ENCODE peak calls at places on chromosomes 3 and 15, in six cellular contexts. C is breast epithelium, M is pancreas, U is cardiac muscle cell, W is psoas muscle, P is lower lobe of right lung. N is an unnamed sample.
A peak's percentile ranks its signal among the peaks of the same experiment; 100 is the strongest.

GRCh38 chr3:141738636-141739363 is 702 bp downstream of the RNF7 start:
- DNase-seq in C (no peak), M (no peak), U (peak; percentile 18), W (no peak), P (no peak), N (no peak)

GRCh38 chr15:22888120-22888859 is 49.8 kb downstream of the NIPA2 start:
- DNase-seq in C (no peak), M (no peak), U (no peak), W (no peak), P (no peak), N (no peak)

GRCh38 chr3:143628971-143629370 is 219.3 kb downstream of the SLC9A9 start:
- DNase-seq in C (no peak), M (no peak), U (no peak), W (no peak), P (no peak), N (no peak)

GRCh38 chr3:31610700-31611275 is 78.1 kb downstream of the STT3B start:
- DNase-seq in C (no peak), M (no peak), U (peak; percentile 34), W (no peak), P (no peak), N (no peak)

GRCh38 chr3:42749753-42750231 is 23.3 kb downstream of the CCDC13 start:
- DNase-seq in C (no peak), M (no peak), U (peak; percentile 40), W (no peak), P (no peak), N (no peak)

GRCh38 chr3:43852066-43852465 is 161.3 kb downstream of the ABHD5 start:
- DNase-seq in C (no peak), M (no peak), U (no peak), W (no peak), P (no peak), N (no peak)

GRCh38 chr3:184231671-184232070 is 2.3 kb downstream of the VWA5B2 start:
- DNase-seq in C (no peak), M (no peak), U (no peak), W (no peak), P (no peak), N (no peak)

GRCh38 chr3:143067201-143067600 is 52.4 kb upstream of the CHST2 start:
- DNase-seq in C (no peak), M (no peak), U (no peak), W (no peak), P (no peak), N (no peak)

GRCh38 chr3:127849368-127849767 is 27.1 kb upstream of the MGLL start:
- DNase-seq in C (no peak), M (no peak), U (no peak), W (no peak), P (no peak), N (no peak)

GRCh38 chr15:52379395-52380111 is 83.9 kb upstream of the MYO5C start:
- DNase-seq in C (no peak), M (no peak), U (no peak), W (no peak), P (no peak), N (no peak)

GRCh38 chr3:11662392-11662990 is 18.8 kb upstream of the VGLL4 start:
- DNase-seq in C (no peak), M (no peak), U (no peak), W (no peak), P (no peak), N (no peak)

GRCh38 chr3:61924065-61924740 is 362.8 kb downstream of the PTPRG start:
- DNase-seq in C (peak; percentile 27), M (no peak), U (peak; percentile 60), W (peak; percentile 83), P (no peak), N (peak; percentile 91)

GRCh38 chr3:117246771-117247555 is 537.4 kb downstream of the TUSC7 start:
- DNase-seq in C (no peak), M (no peak), U (no peak), W (no peak), P (no peak), N (no peak)

GRCh38 chr3:140467104-140467577 is 210.7 kb upstream of the TRIM42 start:
- DNase-seq in C (no peak), M (no peak), U (peak; percentile 26), W (no peak), P (no peak), N (no peak)

GRCh38 chr3:123383101-123384053 is 65.5 kb downstream of the ADCY5 start:
- DNase-seq in C (no peak), M (no peak), U (peak; percentile 86), W (no peak), P (no peak), N (no peak)

GRCh38 chr15:52493968-52494367 is 34.7 kb downstream of the MYO5A start:
- DNase-seq in C (no peak), M (no peak), U (no peak), W (no peak), P (no peak), N (no peak)

GRCh38 chr3:195441476-195441970 is 1.3 kb downstream of the ACAP2 start:
- DNase-seq in C (no peak), M (no peak), U (no peak), W (no peak), P (no peak), N (no peak)

GRCh38 chr3:108472011-108472591 is 38.3 kb downstream of the MYH15 start:
- DNase-seq in C (no peak), M (no peak), U (no peak), W (no peak), P (no peak), N (no peak)

GRCh38 chr3:53227993-53228885 is 27.6 kb downstream of the TKT start:
- DNase-seq in C (no peak), M (no peak), U (no peak), W (no peak), P (peak; percentile 20), N (no peak)
- H3K4me1 ChIP-seq in C (no peaks in the 10 kb centered on the region), M (no peaks in the 10 kb centered on the region), U (no peaks in the 10 kb centered on the region), W (no peaks in the 10 kb centered on the region), P (no peaks in the 10 kb centered on the region), N (no peaks in the 10 kb centered on the region)

GRCh38 chr3:66179813-66180212 is 41.0 kb upstream of the SLC25A26 start:
- DNase-seq in C (no peak), M (no peak), U (no peak), W (no peak), P (no peak), N (no peak)

GRCh38 chr3:66181764-66182163 is 39.0 kb upstream of the SLC25A26 start:
- DNase-seq in C (no peak), M (no peak), U (peak; percentile 57), W (no peak), P (no peak), N (no peak)

GRCh38 chr3:66178206-66178605 is 42.6 kb upstream of the SLC25A26 start:
- DNase-seq in C (no peak), M (no peak), U (no peak), W (no peak), P (no peak), N (no peak)

GRCh38 chr3:66186545-66186944 is 34.3 kb upstream of the SLC25A26 start:
- DNase-seq in C (no peak), M (no peak), U (no peak), W (no peak), P (no peak), N (no peak)

DNA sequence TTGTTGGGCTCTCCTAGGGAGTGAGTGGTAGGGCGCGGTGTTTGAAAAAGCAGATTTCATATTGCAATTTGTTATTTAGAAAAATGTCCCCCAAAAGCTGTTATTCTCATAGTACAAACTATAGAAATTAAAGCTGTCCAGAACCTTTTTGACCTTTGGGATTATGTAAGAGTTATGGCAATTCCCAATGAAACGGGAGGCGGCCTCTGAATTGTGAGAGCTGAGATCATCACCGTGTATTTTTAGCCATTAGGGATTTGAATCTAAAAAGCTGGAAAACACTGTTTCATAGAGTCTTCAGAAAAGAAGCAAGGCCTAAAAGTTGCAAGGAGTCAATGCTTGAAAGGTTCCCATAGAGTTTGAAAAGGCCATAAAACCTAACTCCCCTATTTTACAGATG is 38.6 kb upstream of the SLC25A26 start:
- DNase-seq in C (no peak), M (no peak), U (no peak), W (no peak), P (no peak), N (no peak)
- H3K4me1 ChIP-seq in C (no peaks in the 10 kb centered on the region), M (no peaks in the 10 kb centered on the region), U (peaks cover 46% of the 10 kb centered on the region), W (no peaks in the 10 kb centered on the region), P (no peaks in the 10 kb centered on the region), N (no peaks in the 10 kb centered on the region)

DNA sequence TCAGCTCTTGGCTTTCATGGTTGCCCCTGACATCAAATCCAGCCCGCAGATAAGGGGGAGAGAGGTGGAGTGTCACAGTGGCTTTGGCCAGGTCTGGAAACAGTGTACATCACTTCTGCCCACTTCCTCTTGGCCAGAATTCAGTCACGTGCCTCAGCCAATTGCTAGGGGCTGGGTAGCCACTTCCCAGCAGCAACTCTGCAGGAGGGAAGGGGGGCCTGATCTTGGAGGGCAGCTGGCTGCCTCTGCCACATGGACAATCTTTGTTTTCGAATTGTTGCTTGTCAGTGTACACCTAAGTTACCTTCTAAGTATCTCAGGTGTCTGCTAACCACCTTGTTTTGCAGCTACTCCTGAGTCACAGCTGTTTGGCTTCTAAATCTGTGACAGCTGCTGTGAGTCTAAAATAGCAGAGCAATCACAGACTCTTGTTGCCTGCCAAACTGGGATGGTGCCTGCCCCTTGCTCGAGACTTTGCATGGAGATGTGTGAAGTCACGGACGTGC is 41.0 kb upstream of the LIMD1 start:
- DNase-seq in C (no peak), M (peak; percentile 62), U (peak; percentile 64), W (peak; percentile 87), P (no peak), N (peak; percentile 53)
- H3K4me1 ChIP-seq in C (peaks cover 22% of the 10 kb centered on the region), M (peaks cover 15% of the 10 kb centered on the region), U (peaks cover 38% of the 10 kb centered on the region), W (peaks cover 75% of the 10 kb centered on the region), P (peaks cover 48% of the 10 kb centered on the region), N (peaks cover 2% of the 10 kb centered on the region)

GRCh38 chr3:129622418-129622872 is 16.0 kb upstream of the PLXND1 start:
- DNase-seq in C (peak; percentile 18), M (no peak), U (no peak), W (peak; percentile 61), P (peak; percentile 46), N (peak; percentile 25)

GRCh38 chr3:129622933-129623332 is 16.5 kb upstream of the PLXND1 start:
- DNase-seq in C (no peak), M (no peak), U (no peak), W (peak; percentile 51), P (no peak), N (no peak)

GRCh38 chr3:129621626-129622417 is 15.3 kb upstream of the PLXND1 start:
- DNase-seq in C (no peak), M (no peak), U (no peak), W (peak; percentile 47), P (no peak), N (peak; percentile 51)

GRCh38 chr3:129619726-129620162 is 13.3 kb upstream of the PLXND1 start:
- DNase-seq in C (no peak), M (peak; percentile 20), U (no peak), W (peak; percentile 39), P (peak; percentile 49), N (no peak)

DNA sequence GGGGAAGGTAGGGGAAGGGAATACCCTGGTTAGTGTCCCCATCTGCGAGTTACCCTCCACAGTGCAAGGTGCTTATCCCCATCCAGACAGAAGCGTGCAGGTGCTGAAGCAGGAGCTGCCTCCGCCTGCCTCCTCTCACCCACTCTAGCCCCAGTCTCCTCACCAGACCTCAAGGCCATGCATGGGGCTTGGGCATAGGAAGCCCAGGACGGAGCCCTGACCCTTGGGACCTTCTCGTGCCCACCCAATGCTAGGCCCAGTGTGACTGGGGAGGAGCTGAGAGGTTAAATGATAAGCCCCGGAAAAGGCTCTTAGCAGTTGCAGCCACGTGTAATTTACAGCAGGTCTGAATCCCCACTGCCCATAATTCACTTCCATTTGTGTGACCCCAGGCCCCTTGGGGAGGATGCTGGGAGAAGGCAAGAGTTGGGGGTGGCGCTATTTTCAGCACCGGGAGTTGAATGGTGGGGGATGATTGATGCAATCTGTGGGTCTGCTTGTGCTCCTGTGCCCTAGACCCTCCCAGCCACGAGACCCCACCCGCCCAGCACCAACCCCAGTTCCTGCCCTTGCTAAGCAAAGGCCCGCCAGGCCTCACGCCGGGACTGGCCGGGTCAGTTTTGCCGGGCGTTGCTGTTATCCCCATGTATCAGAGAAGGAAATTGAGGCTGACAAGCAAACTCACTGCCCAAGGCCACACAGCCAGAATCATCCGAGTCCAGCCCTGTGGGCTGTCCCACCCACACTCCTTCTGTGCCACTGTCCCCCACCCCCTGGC is 14.5 kb upstream of the PLXND1 start:
- DNase-seq in C (no peak), M (no peak), U (no peak), W (peak; percentile 17), P (peak; percentile 45), N (peak; percentile 18)
- H3K4me1 ChIP-seq in C (no peaks in the 10 kb centered on the region), M (peaks cover 16% of the 10 kb centered on the region), U (peaks cover under 1% of the 10 kb centered on the region), W (peaks cover 28% of the 10 kb centered on the region), P (peaks cover 95% of the 10 kb centered on the region), N (no peaks in the 10 kb centered on the region)

N was measured in right lobe of liver.